ENCODE peak calls at places on chromosomes 5 and 9, in four cellular contexts. X, J, Y and N are unnamed samples.

GRCh38 chr5:152622628-152623027 is 217.5 kb upstream of the NMUR2 start:
- DNase-seq in J (no peak), Y (no peak), X (no peak), N (no peak)

GRCh38 chr5:109656829-109657228 is 32.9 kb upstream of the MAN2A1 start:
- DNase-seq in J (no peak), Y (no peak), X (peak), N (no peak)

GRCh38 chr5:140992878-140993277 is 26.6 kb downstream of the PCDHAC2 start:
- DNase-seq in Y (no peak), J (no peak), X (no peak), N (peak)

GRCh38 chr9:101162231-101162630 is 133.7 kb downstream of the PLPPR1 start:
- DNase-seq in X (no peak), Y (no peak), J (peak), N (no peak)

GRCh38 chr9:6873862-6874261 is 116.1 kb downstream of the KDM4C start:
- DNase-seq in Y (no peak), J (no peak), X (no peak), N (no peak)

GRCh38 chr9:35907732-35908483 is 1.4 kb upstream of the SPAAR start:
- DNase-seq in Y (no peak), X (no peak), J (peak), N (peak)

GRCh38 chr5:66113160-66113559 is 30.9 kb upstream of the SREK1 start:
- DNase-seq in Y (no peak), J (peak), X (no peak), N (no peak)

GRCh38 chr9:110912701-110913291 is 125.5 kb downstream of the LPAR1 start:
- DNase-seq in X (no peak), Y (no peak), J (no peak), N (no peak)

GRCh38 chr5:83744851-83745250 is 24.2 kb upstream of the HAPLN1 start:
- DNase-seq in X (no peak), Y (no peak), J (no peak), N (no peak)

GRCh38 chr9:4126184-4126865 is 173.5 kb downstream of the GLIS3 start:
- DNase-seq in X (no peak), Y (no peak), J (no peak), N (no peak)

GRCh38 chr9:27209034-27209433 is 87.9 kb downstream of the EQTN start:
- DNase-seq in J (no peak), X (no peak), Y (no peak), N (no peak)

GRCh38 chr9:129383415-129384088 is 205.5 kb upstream of the IER5L start:
- DNase-seq in J (no peak), Y (peak), X (no peak), N (no peak)

GRCh38 chr9:4226331-4227250 is 73.3 kb downstream of the GLIS3 start:
- DNase-seq in X (no peak), Y (no peak), J (no peak), N (no peak)

GRCh38 chr5:77777281-77777892 is 1.2 kb upstream of the TBCA start:
- DNase-seq in J (peak), Y (no peak), X (no peak), N (no peak)

GRCh38 chr5:94776167-94776566 is 157.7 kb downstream of the SLF1 start:
- DNase-seq in J (no peak), Y (no peak), X (no peak), N (peak)

GRCh38 chr5:127561254-127561653 is 43.8 kb downstream of the PRRC1 start:
- DNase-seq in J (no peak), X (no peak), Y (no peak), N (no peak)

GRCh38 chr9:124947727-124948391 is 7.0 kb upstream of the GOLGA1 start:
- DNase-seq in J (no peak), X (no peak), Y (no peak), N (no peak)

GRCh38 chr9:38401994-38402393 is 9.5 kb downstream of the ALDH1B1 start:
- DNase-seq in X (no peak), J (no peak), Y (no peak), N (no peak)

GRCh38 chr5:15904894-15905805 is 274.4 kb downstream of the MARCHF11 start:
- DNase-seq in Y (no peak), J (no peak), X (no peak), N (no peak)

GRCh38 chr5:68709229-68709628 is 384.6 kb upstream of the SLC30A5 start:
- DNase-seq in Y (no peak), X (no peak), J (no peak), N (no peak)

GRCh38 chr9:129932303-129933151 is 97.3 kb downstream of the USP20 start:
- DNase-seq in J (no peak), Y (peak), X (no peak), N (peak)

GRCh38 chr9:124776613-124776951 is 351 bp upstream of the OLFML2A start:
- DNase-seq in J (no peak), X (no peak), Y (no peak), N (no peak)

GRCh38 chr9:129910628-129911567 is 75.6 kb downstream of the USP20 start:
- DNase-seq in Y (no peak), X (peak), J (no peak), N (no peak)

GRCh38 chr5:81232449-81233079 is 558 bp upstream of the CKMT2 start:
- DNase-seq in Y (no peak), J (peak), X (no peak), N (no peak)

GRCh38 chr5:67033893-67034605 is 162.6 kb downstream of the CD180 start:
- DNase-seq in X (no peak), J (peak), Y (no peak), N (no peak)

GRCh38 chr5:81630721-81631120 is 120.2 kb downstream of the SSBP2 start:
- DNase-seq in Y (no peak), X (no peak), J (no peak), N (no peak)

GRCh38 chr9:10252174-10252573 is 360.6 kb downstream of the PTPRD start:
- DNase-seq in X (no peak), Y (no peak), J (no peak), N (no peak)

GRCh38 chr5:94847726-94848125 is 229.3 kb downstream of the SLF1 start:
- DNase-seq in J (no peak), X (no peak), Y (no peak), N (no peak)

GRCh38 chr5:3789519-3790193 is 194.0 kb downstream of the IRX1 start:
- DNase-seq in Y (no peak), X (no peak), J (no peak), N (no peak)

GRCh38 chr9:86281577-86282076 is 711 bp downstream of the ISCA1 start:
- DNase-seq in Y (peak), X (no peak), J (peak), N (no peak)

GRCh38 chr9:113275147-113276131 is at the start of the genes CDC26 and PRPF4:
- DNase-seq in J (peak), Y (peak), X (peak), N (peak)

GRCh38 chr9:125239631-125240597 is 1.2 kb downstream of the HSPA5 start:
- DNase-seq in Y (no peak), X (no peak), J (no peak), N (no peak)

GRCh38 chr5:74631088-74631960 is 9.2 kb downstream of the ENC1 start:
- DNase-seq in Y (peak), X (no peak), J (no peak), N (no peak)

GRCh38 chr5:107966216-107966615 is 295.5 kb upstream of the EFNA5 start:
- DNase-seq in Y (no peak), X (no peak), J (no peak), N (peak)

GRCh38 chr5:582936-583635 is 29.1 kb upstream of the CEP72 start:
- DNase-seq in X (no peak), J (no peak), Y (no peak), N (no peak)

GRCh38 chr9:121691890-121692289 is 40.5 kb downstream of the DAB2IP start:
- DNase-seq in J (no peak), Y (no peak), X (no peak), N (no peak)
- TF ChIP-seq TAF1 in J (no peak), Y (no peak), X (no peak), N (no peak)

GRCh38 chr9:89623925-89624420 is 19.2 kb downstream of the GADD45G start:
- DNase-seq in J (no peak), Y (no peak), X (no peak), N (no peak)
- TF ChIP-seq GABPA in J (no peak), Y (no peak), X (no peak), N (no peak)

GRCh38 chr5:146059349-146060220 is 45.8 kb downstream of the PLAC8L1 start:
- DNase-seq in Y (no peak), X (no peak), J (no peak), N (peak)
- TF ChIP-seq NFIC in Y (no peak), X (no peak), J (no peak), N (no peak)

GRCh38 chr9:127825319-127826051 is 22.8 kb downstream of the FPGS start:
- DNase-seq in Y (no peak), J (peak), X (peak), N (peak)
- TF ChIP-seq TAF1 in Y (no peak), J (no peak), X (no peak), N (no peak)

GRCh38 chr5:170235881-170236864 is 3.4 kb downstream of the C5orf58 start:
- DNase-seq in X (no peak), J (no peak), Y (no peak), N (no peak)

GRCh38 chr5:170228756-170229459 is 3.9 kb upstream of the C5orf58 start:
- DNase-seq in X (no peak), J (no peak), Y (no peak), N (no peak)

GRCh38 chr5:170238456-170238855 is 5.7 kb downstream of the C5orf58 start:
- DNase-seq in X (no peak), J (no peak), Y (no peak), N (no peak)

GRCh38 chr5:170233358-170233892 is 640 bp downstream of the C5orf58 start:
- DNase-seq in Y (no peak), J (no peak), X (no peak), N (no peak)

DNA sequence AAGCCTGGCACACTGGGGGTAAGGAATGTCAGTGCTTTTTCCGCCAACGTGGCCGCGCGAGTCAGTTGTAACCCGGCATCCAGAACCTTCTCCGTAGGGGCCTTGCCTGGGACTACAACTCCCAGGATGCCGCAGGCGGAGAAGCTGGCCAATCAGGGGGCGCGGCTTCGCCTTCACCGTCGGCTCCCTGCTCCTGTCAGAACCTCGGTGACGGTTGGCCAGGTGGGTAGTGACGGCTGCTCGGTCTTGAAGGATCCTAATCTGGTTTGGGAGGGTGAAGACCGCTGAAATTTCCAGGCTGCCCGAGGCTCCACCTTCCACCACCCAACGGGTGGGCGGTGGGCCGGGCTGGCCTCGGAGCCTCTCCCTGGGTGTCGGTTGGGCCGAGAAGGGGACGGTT is at the start of gene C5orf58:
- DNase-seq in Y (no peak), X (peak), J (no peak), N (no peak)
- TF ChIP-seq GABPA in Y (no peak), X (no peak), J (no peak), N (no peak)

GRCh38 chr9:136564379-136564988 is 18.6 kb upstream of the NOTCH1 start:
- DNase-seq in Y (peak), J (no peak), X (peak), N (no peak)

GRCh38 chr9:136563646-136564321 is 17.9 kb upstream of the NOTCH1 start:
- DNase-seq in Y (no peak), X (no peak), J (no peak), N (no peak)

GRCh38 chr9:136565722-136566552 is 20.1 kb upstream of the NOTCH1 start:
- DNase-seq in X (no peak), Y (no peak), J (no peak), N (no peak)

GRCh38 chr9:136566553-136566895 is 20.7 kb upstream of the NOTCH1 start:
- DNase-seq in X (no peak), J (no peak), Y (no peak), N (no peak)

DNA sequence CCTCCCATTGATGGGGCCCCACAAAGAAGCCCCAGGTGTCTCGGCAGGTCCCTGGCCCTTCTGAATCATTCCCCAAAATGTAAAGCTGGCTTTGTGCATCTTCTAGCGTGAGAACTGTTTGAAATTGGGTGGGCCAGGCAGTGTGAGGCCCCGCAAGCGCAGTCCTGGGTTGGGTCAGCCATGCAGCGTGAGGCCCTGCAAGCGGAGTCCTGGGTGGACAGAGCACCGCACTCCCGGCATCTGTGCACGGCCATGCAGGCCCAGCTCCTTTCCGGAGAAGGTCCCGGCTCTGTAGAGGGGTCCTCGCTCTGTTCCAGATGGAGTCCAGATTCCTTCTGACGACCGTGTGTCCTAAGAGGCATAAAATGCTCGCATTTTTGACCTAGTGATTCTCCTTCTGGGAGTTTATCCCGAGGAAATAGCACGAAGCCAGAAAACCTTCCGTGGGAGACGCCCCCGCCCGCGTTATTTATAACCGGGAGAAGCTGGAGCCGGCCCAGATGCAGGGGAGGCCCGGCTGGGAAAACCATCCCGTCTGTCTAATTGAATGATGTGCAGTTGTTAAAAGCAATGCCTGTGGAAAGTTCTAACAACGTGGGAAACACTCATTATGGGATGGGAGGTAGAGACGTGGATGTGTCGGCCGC is 19.4 kb upstream of the NOTCH1 start:
- DNase-seq in J (no peak), X (no peak), Y (no peak), N (no peak)
- TF ChIP-seq NFIC in J (no peak), X (no peak), Y (no peak), N (no peak)

GRCh38 chr5:149616727-149617284 is 35.5 kb downstream of the ARHGEF37 start:
- DNase-seq in J (no peak), Y (peak), X (no peak), N (no peak)
- TF ChIP-seq TAF1 in J (no peak), Y (no peak), X (no peak), N (no peak)

DNA sequence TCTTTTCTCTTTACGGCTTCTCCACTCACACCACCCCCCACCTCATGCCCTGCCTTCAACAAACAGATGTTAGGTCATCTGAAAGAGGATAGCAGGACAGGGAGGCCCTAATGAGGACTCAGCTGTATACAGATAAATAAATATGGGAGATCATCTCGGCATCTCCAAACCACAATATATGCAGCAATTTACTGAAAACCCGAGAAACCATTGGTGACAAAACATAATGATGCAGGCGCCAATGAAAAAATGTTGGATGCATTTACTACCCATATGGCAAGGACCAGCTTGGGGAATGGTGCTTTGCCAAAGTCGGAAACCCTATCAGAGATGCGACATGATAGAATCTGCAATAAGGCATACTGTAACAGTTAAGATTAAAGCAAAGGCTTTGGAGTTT is 91.9 kb downstream of the SNCAIP start:
- DNase-seq in J (no peak), X (no peak), Y (no peak), N (no peak)
- TF ChIP-seq GABPA in J (no peak), X (no peak), Y (no peak), N (no peak)

DNA sequence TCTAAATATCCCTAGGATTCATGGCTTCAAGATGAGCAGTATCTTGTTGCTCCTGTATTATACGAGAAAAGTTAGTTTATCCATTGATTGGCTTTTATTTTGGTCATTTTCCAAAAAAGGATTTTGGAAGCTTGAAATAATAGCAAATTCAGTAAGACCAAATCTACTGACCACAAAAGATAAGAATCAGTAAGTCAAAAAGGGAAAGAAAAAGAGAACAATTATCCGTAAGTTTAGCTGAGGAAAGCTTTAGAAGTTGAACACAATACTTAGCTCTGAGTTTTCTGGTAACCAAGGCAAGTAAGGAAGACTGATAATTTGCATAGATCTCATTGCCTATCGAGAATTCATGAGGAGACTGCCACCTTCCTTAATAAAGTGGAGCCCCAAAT is 9.1 kb downstream of the TGFBR1 start:
- DNase-seq in J (no peak), Y (no peak), X (no peak), N (no peak)
- TF ChIP-seq NFIC in J (no peak), Y (no peak), X (no peak), N (no peak)

GRCh38 chr9:114678847-114679246 is 3.1 kb downstream of the TEX48 start:
- DNase-seq in Y (no peak), X (no peak), J (no peak), N (no peak)

GRCh38 chr9:114680266-114681011 is 1.6 kb downstream of the TEX48 start:
- DNase-seq in J (no peak), X (no peak), Y (no peak), N (no peak)

GRCh38 chr9:114684036-114684435 is 2.0 kb upstream of the TEX48 start:
- DNase-seq in Y (no peak), X (no peak), J (no peak), N (no peak)

GRCh38 chr9:114682846-114683245 is 854 bp upstream of the TEX48 start:
- DNase-seq in J (no peak), X (no peak), Y (no peak), N (no peak)

DNA sequence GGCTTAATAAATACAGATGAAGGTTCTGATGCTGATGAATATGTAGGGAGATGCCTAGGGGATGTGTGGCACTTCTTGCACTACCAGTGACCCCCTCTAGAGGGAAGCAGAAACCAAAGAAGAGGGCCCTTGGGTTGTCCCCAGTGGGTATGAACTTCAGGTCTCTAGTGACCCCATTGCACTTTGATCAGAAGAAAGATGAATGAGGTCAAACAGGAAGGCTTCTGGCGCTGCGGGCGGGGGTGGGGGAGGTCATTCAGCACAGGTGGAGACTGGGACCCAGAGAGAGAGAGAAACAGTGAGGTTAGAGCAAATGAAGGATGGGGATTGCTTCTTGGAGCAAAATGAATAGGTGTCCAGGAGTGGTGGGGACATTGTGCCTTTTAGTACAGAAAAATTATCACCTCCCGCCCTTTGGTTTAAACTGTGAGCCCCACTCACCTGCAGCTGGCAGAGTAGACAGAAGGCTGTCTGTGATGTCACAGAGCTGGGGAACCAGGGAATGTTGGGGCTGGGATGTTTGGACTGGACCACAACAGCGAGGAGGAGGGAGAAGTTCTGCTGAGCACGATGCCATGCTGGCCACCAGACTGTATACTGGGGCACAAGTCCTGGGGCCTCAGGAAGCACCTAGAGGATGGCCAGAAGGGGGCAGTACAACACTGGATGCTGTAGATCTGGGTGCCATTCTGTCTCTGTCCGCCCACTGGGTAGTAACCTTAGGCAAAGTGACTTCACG is at the start of gene TEX48:
- DNase-seq in J (peak), Y (peak), X (peak), N (peak)
- TF ChIP-seq TAF1 in J (no peak), Y (no peak), X (no peak), N (no peak)